ENCODE peak calls at places on chromosomes 12 and 14, in seven cellular contexts. One of them, this sample, is unnamed.

GRCh38 chr12:107760207-107760816 is 625 bp downstream of the PRDM4 start:
- DNase-seq in Peyer's patch: peak
- DNase-seq in HCT116: no peak
- DNase-seq in heart right ventricle: peak
- DNase-seq in epithelial cell of esophagus: peak
- DNase-seq in NB4: peak
- DNase-seq in CD8-positive, alpha-beta T cell: no peak
- DNase-seq in this sample: no peak

GRCh38 chr12:22160396-22161003 is 114.5 kb downstream of the CMAS start:
- DNase-seq in Peyer's patch: no peak
- DNase-seq in HCT116: no peak
- DNase-seq in heart right ventricle: no peak
- DNase-seq in epithelial cell of esophagus: no peak
- DNase-seq in NB4: no peak
- DNase-seq in CD8-positive, alpha-beta T cell: no peak
- DNase-seq in this sample: no peak

GRCh38 chr14:92895352-92895878 is 27.5 kb upstream of the CHGA start:
- DNase-seq in Peyer's patch: no peak
- DNase-seq in HCT116: no peak
- DNase-seq in heart right ventricle: no peak
- DNase-seq in epithelial cell of esophagus: no peak
- DNase-seq in NB4: no peak
- DNase-seq in CD8-positive, alpha-beta T cell: no peak
- DNase-seq in this sample: no peak

GRCh38 chr14:50825307-50825706 is 5.7 kb downstream of the NIN start:
- DNase-seq in Peyer's patch: no peak
- DNase-seq in HCT116: no peak
- DNase-seq in heart right ventricle: no peak
- DNase-seq in epithelial cell of esophagus: no peak
- DNase-seq in NB4: no peak
- DNase-seq in CD8-positive, alpha-beta T cell: no peak
- DNase-seq in this sample: no peak

GRCh38 chr14:98901511-98902205 is 370.3 kb downstream of the BCL11B start:
- DNase-seq in Peyer's patch: no peak
- DNase-seq in HCT116: no peak
- DNase-seq in heart right ventricle: no peak
- DNase-seq in epithelial cell of esophagus: no peak
- DNase-seq in NB4: no peak
- DNase-seq in CD8-positive, alpha-beta T cell: no peak
- DNase-seq in this sample: no peak

GRCh38 chr12:66279127-66279712 is 23.1 kb upstream of the HELB start:
- DNase-seq in Peyer's patch: no peak
- DNase-seq in HCT116: peak
- DNase-seq in heart right ventricle: no peak
- DNase-seq in epithelial cell of esophagus: peak
- DNase-seq in NB4: peak
- DNase-seq in CD8-positive, alpha-beta T cell: no peak
- DNase-seq in this sample: no peak

GRCh38 chr14:25909361-25909760 is 688.5 kb downstream of the NOVA1 start:
- DNase-seq in Peyer's patch: no peak
- DNase-seq in HCT116: no peak
- DNase-seq in heart right ventricle: no peak
- DNase-seq in epithelial cell of esophagus: peak
- DNase-seq in NB4: peak
- DNase-seq in CD8-positive, alpha-beta T cell: no peak
- DNase-seq in this sample: no peak

GRCh38 chr12:111597731-111598636 is 1.1 kb downstream of the ATXN2 start:
- DNase-seq in Peyer's patch: peak
- DNase-seq in HCT116: no peak
- DNase-seq in heart right ventricle: peak
- DNase-seq in epithelial cell of esophagus: peak
- DNase-seq in NB4: peak
- DNase-seq in CD8-positive, alpha-beta T cell: peak
- DNase-seq in this sample: peak

GRCh38 chr12:102960766-102961487 is 3.5 kb downstream of the ASCL1 start:
- DNase-seq in Peyer's patch: no peak
- DNase-seq in HCT116: no peak
- DNase-seq in heart right ventricle: no peak
- DNase-seq in epithelial cell of esophagus: no peak
- DNase-seq in NB4: no peak
- DNase-seq in CD8-positive, alpha-beta T cell: no peak
- DNase-seq in this sample: no peak

GRCh38 chr12:116202940-116203339 is 74.6 kb downstream of the MED13L start:
- DNase-seq in Peyer's patch: no peak
- DNase-seq in HCT116: no peak
- DNase-seq in heart right ventricle: no peak
- DNase-seq in epithelial cell of esophagus: no peak
- DNase-seq in NB4: no peak
- DNase-seq in CD8-positive, alpha-beta T cell: no peak
- DNase-seq in this sample: no peak

GRCh38 chr14:90574640-90575131 is 177.9 kb downstream of the CALM1 start:
- DNase-seq in Peyer's patch: no peak
- DNase-seq in HCT116: no peak
- DNase-seq in heart right ventricle: peak
- DNase-seq in epithelial cell of esophagus: no peak
- DNase-seq in NB4: no peak
- DNase-seq in CD8-positive, alpha-beta T cell: no peak
- DNase-seq in this sample: peak

GRCh38 chr14:68404652-68405183 is 388.1 kb downstream of the ZFP36L1 start:
- DNase-seq in Peyer's patch: no peak
- DNase-seq in HCT116: no peak
- DNase-seq in heart right ventricle: no peak
- DNase-seq in epithelial cell of esophagus: peak
- DNase-seq in NB4: no peak
- DNase-seq in CD8-positive, alpha-beta T cell: no peak
- DNase-seq in this sample: no peak

GRCh38 chr12:113222730-113223531 is 1.7 kb downstream of the TPCN1 start:
- DNase-seq in Peyer's patch: peak
- DNase-seq in HCT116: no peak
- DNase-seq in heart right ventricle: peak
- DNase-seq in epithelial cell of esophagus: peak
- DNase-seq in NB4: peak
- DNase-seq in CD8-positive, alpha-beta T cell: no peak
- DNase-seq in this sample: peak

GRCh38 chr12:109738209-109738608 is 24.6 kb downstream of the FAM222A start:
- DNase-seq in Peyer's patch: no peak
- DNase-seq in HCT116: no peak
- DNase-seq in heart right ventricle: no peak
- DNase-seq in epithelial cell of esophagus: no peak
- DNase-seq in NB4: no peak
- DNase-seq in CD8-positive, alpha-beta T cell: no peak
- DNase-seq in this sample: no peak

GRCh38 chr12:54125950-54126695 is 62.7 kb downstream of the SMUG1 start:
- DNase-seq in Peyer's patch: no peak
- DNase-seq in HCT116: no peak
- DNase-seq in heart right ventricle: peak
- DNase-seq in epithelial cell of esophagus: no peak
- DNase-seq in NB4: no peak
- DNase-seq in CD8-positive, alpha-beta T cell: no peak
- DNase-seq in this sample: peak

GRCh38 chr12:3205742-3206519 is 128.8 kb downstream of the TSPAN9 start:
- DNase-seq in Peyer's patch: no peak
- DNase-seq in HCT116: no peak
- DNase-seq in heart right ventricle: no peak
- DNase-seq in epithelial cell of esophagus: peak
- DNase-seq in NB4: no peak
- DNase-seq in CD8-positive, alpha-beta T cell: no peak
- DNase-seq in this sample: no peak

GRCh38 chr14:94474581-94475031 is 1.4 kb downstream of the SERPINA9 start:
- DNase-seq in Peyer's patch: no peak
- DNase-seq in HCT116: no peak
- DNase-seq in heart right ventricle: no peak
- DNase-seq in epithelial cell of esophagus: peak
- DNase-seq in NB4: no peak
- DNase-seq in CD8-positive, alpha-beta T cell: no peak
- DNase-seq in this sample: no peak

GRCh38 chr12:6644903-6645302 is 2.3 kb downstream of the ACRBP start:
- DNase-seq in Peyer's patch: no peak
- DNase-seq in HCT116: no peak
- DNase-seq in heart right ventricle: peak
- DNase-seq in epithelial cell of esophagus: no peak
- DNase-seq in NB4: no peak
- DNase-seq in CD8-positive, alpha-beta T cell: no peak
- DNase-seq in this sample: no peak

GRCh38 chr14:35215110-35215872 is 76.9 kb upstream of the PSMA6 start:
- DNase-seq in Peyer's patch: no peak
- DNase-seq in HCT116: peak
- DNase-seq in heart right ventricle: no peak
- DNase-seq in epithelial cell of esophagus: peak
- DNase-seq in NB4: peak
- DNase-seq in CD8-positive, alpha-beta T cell: no peak
- DNase-seq in this sample: no peak

DNA sequence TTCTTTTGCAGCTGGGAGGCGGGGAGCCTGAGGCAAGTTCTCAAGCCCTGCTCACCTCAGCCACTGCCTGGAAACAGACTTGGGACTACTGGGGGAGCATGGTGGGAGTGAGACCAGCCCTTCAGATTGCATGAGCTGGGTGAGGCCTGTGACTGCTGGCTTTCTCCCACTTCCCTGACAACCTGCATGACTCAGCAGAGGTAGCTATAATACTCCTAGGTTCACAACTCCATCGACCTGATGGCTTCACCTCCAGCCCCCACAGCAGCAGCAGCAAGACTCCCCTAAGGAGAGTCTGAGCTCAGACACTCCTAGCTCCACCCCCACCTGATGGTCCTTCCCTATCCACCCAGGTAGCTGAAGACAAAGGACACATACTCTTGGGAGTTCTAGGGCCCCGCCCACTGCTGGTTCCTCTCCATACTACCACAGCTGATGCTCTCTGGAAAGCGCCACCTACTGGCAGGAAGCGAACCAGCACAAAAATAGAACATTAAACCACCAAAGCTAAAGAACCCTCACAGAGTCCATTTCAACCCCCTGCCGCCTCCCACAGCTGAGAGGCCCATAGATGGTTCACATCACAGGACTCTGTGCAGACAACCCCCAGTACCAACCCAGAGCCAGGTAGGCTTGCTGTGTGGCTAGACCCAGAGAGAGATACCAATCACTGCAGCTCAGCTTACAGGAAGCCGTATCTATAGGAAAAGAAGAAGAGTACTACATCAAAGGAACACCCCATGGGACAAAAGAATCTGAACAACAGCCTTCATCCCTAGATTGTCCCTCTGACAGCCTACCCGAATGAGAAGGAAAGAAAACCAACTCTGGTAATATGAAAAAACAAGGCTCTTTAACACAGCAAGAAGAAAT is 68.7 kb downstream of the RPAP3 start:
- DNase-seq in Peyer's patch: no peak
- DNase-seq in HCT116: peak
- DNase-seq in heart right ventricle: peak
- DNase-seq in epithelial cell of esophagus: peak
- DNase-seq in NB4: peak
- DNase-seq in CD8-positive, alpha-beta T cell: no peak
- DNase-seq in this sample: no peak
- TF ChIP-seq CTCF in Peyer's patch: peak
- TF ChIP-seq CTCF in HCT116: peak
- TF ChIP-seq CTCF in heart right ventricle: peak
- TF ChIP-seq CTCF in epithelial cell of esophagus: peak
- TF ChIP-seq CTCF in NB4: peak
- TF ChIP-seq CTCF in CD8-positive, alpha-beta T cell: no peak
- TF ChIP-seq CTCF in this sample: no peak

GRCh38 chr12:26286186-26286585 is 90.8 kb downstream of the SSPN start:
- DNase-seq in Peyer's patch: no peak
- DNase-seq in HCT116: no peak
- DNase-seq in heart right ventricle: no peak
- DNase-seq in epithelial cell of esophagus: no peak
- DNase-seq in NB4: no peak
- DNase-seq in CD8-positive, alpha-beta T cell: no peak
- DNase-seq in this sample: no peak
- TF ChIP-seq CTCF in Peyer's patch: no peak
- TF ChIP-seq CTCF in HCT116: no peak
- TF ChIP-seq CTCF in heart right ventricle: no peak
- TF ChIP-seq CTCF in epithelial cell of esophagus: no peak
- TF ChIP-seq CTCF in NB4: no peak
- TF ChIP-seq CTCF in CD8-positive, alpha-beta T cell: no peak
- TF ChIP-seq CTCF in this sample: no peak

GRCh38 chr12:13980548-13981295 is 680 bp downstream of the GRIN2B start:
- DNase-seq in Peyer's patch: no peak
- DNase-seq in HCT116: no peak
- DNase-seq in heart right ventricle: no peak
- DNase-seq in epithelial cell of esophagus: no peak
- DNase-seq in NB4: no peak
- DNase-seq in CD8-positive, alpha-beta T cell: no peak
- DNase-seq in this sample: no peak
- TF ChIP-seq CTCF in Peyer's patch: no peak
- TF ChIP-seq CTCF in HCT116: no peak
- TF ChIP-seq CTCF in heart right ventricle: no peak
- TF ChIP-seq CTCF in epithelial cell of esophagus: no peak
- TF ChIP-seq CTCF in NB4: no peak
- TF ChIP-seq CTCF in CD8-positive, alpha-beta T cell: no peak
- TF ChIP-seq CTCF in this sample: no peak

DNA sequence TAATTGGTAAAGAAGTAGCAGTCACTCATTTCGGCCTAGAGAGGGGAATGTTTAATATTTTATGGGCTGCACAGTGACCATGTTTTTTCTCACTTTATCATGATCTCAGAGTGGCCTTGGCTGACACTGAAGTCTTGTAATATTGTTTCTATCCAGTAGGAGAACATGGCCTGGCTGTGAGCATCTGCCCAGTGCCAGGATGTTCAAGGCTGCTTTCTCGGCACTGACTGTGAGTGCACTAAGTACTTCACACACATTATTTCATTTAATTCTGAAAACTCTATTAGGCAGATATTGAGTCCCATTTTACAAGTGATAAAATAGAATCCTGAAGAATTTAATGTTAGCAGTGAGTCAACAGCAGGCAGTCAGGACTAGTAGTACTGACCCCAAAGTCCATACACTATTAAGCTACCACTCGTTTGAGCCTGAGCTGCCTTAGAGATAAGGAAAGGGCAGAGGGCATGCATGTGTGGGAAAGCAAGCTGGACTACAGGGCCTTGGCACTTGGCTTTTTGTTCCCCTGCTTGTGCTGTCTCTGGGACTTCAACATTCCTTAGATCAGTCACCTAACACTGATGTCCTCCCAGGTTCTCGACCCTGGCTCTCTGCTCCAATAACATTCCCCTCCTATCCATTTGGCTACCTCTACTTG is 42.2 kb upstream of the APPL2 start:
- DNase-seq in Peyer's patch: no peak
- DNase-seq in HCT116: no peak
- DNase-seq in heart right ventricle: no peak
- DNase-seq in epithelial cell of esophagus: no peak
- DNase-seq in NB4: peak
- DNase-seq in CD8-positive, alpha-beta T cell: no peak
- DNase-seq in this sample: no peak
- TF ChIP-seq CTCF in Peyer's patch: peak
- TF ChIP-seq CTCF in HCT116: peak
- TF ChIP-seq CTCF in heart right ventricle: peak
- TF ChIP-seq CTCF in epithelial cell of esophagus: peak
- TF ChIP-seq CTCF in NB4: no peak
- TF ChIP-seq CTCF in CD8-positive, alpha-beta T cell: no peak
- TF ChIP-seq CTCF in this sample: no peak

This sample was measured in gastrocnemius medialis.